ENCODE peak calls at places on chromosomes 7 and 10, in six cellular contexts. One of them, this sample, is unnamed.
A peak's percentile ranks its signal among the peaks of the same experiment; 100 is the strongest.

GRCh38 chr7:116543664-116544063 is 18.8 kb downstream of the CAV1 start:
- DNase-seq in Panc1: no peak
- DNase-seq in NCI-H2171 treated with DMSO at 0.1 percent for 48 hours: no peak
- DNase-seq in activated CD4-positive, alpha-beta T cell treated with anti-CD3 and anti-CD28 coated beads, Interleukin-2, amount 50 U/mL, for 4 hours: no peak
- DNase-seq in GM18507: no peak
- DNase-seq in NCI-H748 treated with DMSO at 0.1 percent for 48 hours: no peak
- DNase-seq in this sample: no peak

GRCh38 chr10:22623624-22624263 is 90.6 kb downstream of the PIP4K2A start:
- DNase-seq in GM18507: no peak
- DNase-seq in NCI-H748 treated with DMSO at 0.1 percent for 48 hours: no peak
- DNase-seq in NCI-H2171 treated with DMSO at 0.1 percent for 48 hours: no peak
- DNase-seq in activated CD4-positive, alpha-beta T cell treated with anti-CD3 and anti-CD28 coated beads, Interleukin-2, amount 50 U/mL, for 4 hours: no peak
- DNase-seq in Panc1: no peak
- DNase-seq in this sample: no peak

GRCh38 chr10:129741978-129742741 is 221.9 kb downstream of the EBF3 start:
- DNase-seq in NCI-H2171 treated with DMSO at 0.1 percent for 48 hours: no peak
- DNase-seq in GM18507: no peak
- DNase-seq in activated CD4-positive, alpha-beta T cell treated with anti-CD3 and anti-CD28 coated beads, Interleukin-2, amount 50 U/mL, for 4 hours: no peak
- DNase-seq in Panc1: no peak
- DNase-seq in NCI-H748 treated with DMSO at 0.1 percent for 48 hours: no peak
- DNase-seq in this sample: peak; percentile 79

GRCh38 chr10:130363899-130364298 is 227.7 kb downstream of the GLRX3 start:
- DNase-seq in activated CD4-positive, alpha-beta T cell treated with anti-CD3 and anti-CD28 coated beads, Interleukin-2, amount 50 U/mL, for 4 hours: no peak
- DNase-seq in NCI-H2171 treated with DMSO at 0.1 percent for 48 hours: no peak
- DNase-seq in NCI-H748 treated with DMSO at 0.1 percent for 48 hours: no peak
- DNase-seq in GM18507: no peak
- DNase-seq in Panc1: no peak
- DNase-seq in this sample: peak; percentile 55

GRCh38 chr7:120985839-120986238 is 2.7 kb upstream of the CPED1 start:
- DNase-seq in Panc1: no peak
- DNase-seq in activated CD4-positive, alpha-beta T cell treated with anti-CD3 and anti-CD28 coated beads, Interleukin-2, amount 50 U/mL, for 4 hours: no peak
- DNase-seq in GM18507: no peak
- DNase-seq in NCI-H748 treated with DMSO at 0.1 percent for 48 hours: no peak
- DNase-seq in NCI-H2171 treated with DMSO at 0.1 percent for 48 hours: no peak
- DNase-seq in this sample: no peak

GRCh38 chr10:122149607-122150505 is 121.2 kb upstream of the BTBD16 start:
- DNase-seq in NCI-H748 treated with DMSO at 0.1 percent for 48 hours: no peak
- DNase-seq in GM18507: no peak
- DNase-seq in NCI-H2171 treated with DMSO at 0.1 percent for 48 hours: peak; percentile 82
- DNase-seq in activated CD4-positive, alpha-beta T cell treated with anti-CD3 and anti-CD28 coated beads, Interleukin-2, amount 50 U/mL, for 4 hours: no peak
- DNase-seq in Panc1: no peak
- DNase-seq in this sample: no peak

GRCh38 chr10:79938728-79939380 is 10.1 kb downstream of the SFTPD start:
- DNase-seq in NCI-H748 treated with DMSO at 0.1 percent for 48 hours: no peak
- DNase-seq in NCI-H2171 treated with DMSO at 0.1 percent for 48 hours: no peak
- DNase-seq in activated CD4-positive, alpha-beta T cell treated with anti-CD3 and anti-CD28 coated beads, Interleukin-2, amount 50 U/mL, for 4 hours: no peak
- DNase-seq in GM18507: peak; percentile 23
- DNase-seq in Panc1: no peak
- DNase-seq in this sample: no peak

GRCh38 chr10:84237199-84238051 is 3.9 kb downstream of the LRIT1 start:
- DNase-seq in GM18507: no peak
- DNase-seq in activated CD4-positive, alpha-beta T cell treated with anti-CD3 and anti-CD28 coated beads, Interleukin-2, amount 50 U/mL, for 4 hours: no peak
- DNase-seq in NCI-H2171 treated with DMSO at 0.1 percent for 48 hours: no peak
- DNase-seq in Panc1: no peak
- DNase-seq in NCI-H748 treated with DMSO at 0.1 percent for 48 hours: no peak
- DNase-seq in this sample: no peak

GRCh38 chr7:31735991-31736982 is 49.3 kb downstream of the PPP1R17 start:
- DNase-seq in GM18507: peak; percentile 14
- DNase-seq in activated CD4-positive, alpha-beta T cell treated with anti-CD3 and anti-CD28 coated beads, Interleukin-2, amount 50 U/mL, for 4 hours: no peak
- DNase-seq in NCI-H2171 treated with DMSO at 0.1 percent for 48 hours: peak; percentile 84
- DNase-seq in NCI-H748 treated with DMSO at 0.1 percent for 48 hours: peak; percentile 73
- DNase-seq in Panc1: peak; percentile 41
- DNase-seq in this sample: no peak

This sample was measured in mesenteric fat pad.